ENCODE peak calls at places on chromosomes 16 and 17, in seven cellular contexts. A is CD8-positive, alpha-beta T cell; E is cardiac fibroblast; Z is DMS79 treated with DMSO at 0.1 percent for 48 hours; K is pancreas; Y is stimulated activated CD8-positive, alpha-beta memory T cell treated with anti-CD3 and anti-CD28 coated beads, Interleukin-7, amount 100 ng/mL, for 24 hours; S is ascending aorta. M is an unnamed sample.

GRCh38 chr16:56013962-56014552 is 138.9 kb upstream of the CES5A start:
- DNase-seq in K (peak), Z (no peak), Y (peak), S (no peak), A (peak), E (peak), M (no peak)

GRCh38 chr16:77842468-77842867 is 54.1 kb downstream of the VAT1L start:
- DNase-seq in E (no peak), S (no peak), Z (no peak), A (no peak), Y (no peak), K (no peak), M (no peak)

GRCh38 chr16:79089735-79090284 is 510.7 kb downstream of the MAF start:
- DNase-seq in K (no peak), Z (no peak), Y (peak), A (peak), E (no peak), S (no peak), M (no peak)

GRCh38 chr17:81537343-81537855 is 9.2 kb downstream of the FSCN2 start:
- DNase-seq in A (peak), Z (peak), E (no peak), K (peak), Y (no peak), S (no peak), M (no peak)

GRCh38 chr17:57671546-57672204 is 73.4 kb downstream of the CCDC182 start:
- DNase-seq in Y (peak), A (peak), S (no peak), K (peak), Z (peak), E (peak), M (peak)

GRCh38 chr17:41687828-41688640 is 651 bp upstream of the EIF1 start:
- DNase-seq in A (peak), Y (no peak), E (no peak), K (peak), Z (peak), S (no peak), M (no peak)

GRCh38 chr17:75587718-75588545 is at the start of gene MYO15B:
- DNase-seq in E (no peak), K (peak), A (peak), S (no peak), Y (peak), Z (peak), M (peak)

GRCh38 chr16:72921106-72921505 is 126.8 kb downstream of the ZFHX3 start:
- DNase-seq in Y (no peak), Z (no peak), K (no peak), A (no peak), S (no peak), E (no peak), M (no peak)

GRCh38 chr17:73820686-73821448 is 176.6 kb upstream of the SDK2 start:
- DNase-seq in A (no peak), Z (peak), E (no peak), K (no peak), S (no peak), Y (no peak), M (no peak)

GRCh38 chr17:63966646-63967265 is 6.0 kb downstream of the SCN4A start:
- DNase-seq in A (peak), Z (no peak), S (no peak), E (no peak), K (no peak), Y (no peak), M (no peak)

GRCh38 chr17:48718781-48719641 is 3.3 kb downstream of the PRAC1 start:
- DNase-seq in E (no peak), Z (no peak), K (no peak), Y (no peak), S (no peak), A (no peak), M (no peak)

GRCh38 chr17:29581583-29582253 is 7.7 kb downstream of the GIT1 start:
- DNase-seq in Z (peak), Y (no peak), A (no peak), K (no peak), E (no peak), S (no peak), M (no peak)

GRCh38 chr16:52567193-52567592 is 20.2 kb upstream of the TOX3 start:
- DNase-seq in A (no peak), E (no peak), Y (no peak), S (no peak), Z (no peak), K (no peak), M (no peak)

GRCh38 chr16:84080378-84080777 is 36.4 kb downstream of the MBTPS1 start:
- DNase-seq in Z (no peak), K (no peak), S (no peak), Y (no peak), A (no peak), E (no peak), M (no peak)

GRCh38 chr17:69428252-69428980 is 13.9 kb downstream of the MAP2K6 start:
- DNase-seq in A (no peak), E (no peak), K (no peak), Y (no peak), S (no peak), Z (no peak), M (no peak)

GRCh38 chr16:11310997-11311561 is 29.9 kb upstream of the PRM1 start:
- DNase-seq in S (no peak), Y (no peak), K (no peak), A (peak), E (no peak), Z (no peak), M (no peak)

GRCh38 chr16:11955713-11956123 is 9.3 kb upstream of the TNFRSF17 start:
- DNase-seq in Z (no peak), A (no peak), K (no peak), S (no peak), Y (no peak), E (peak), M (no peak)